ENCODE peak calls at places on chromosome 19, in nine cellular contexts. O is CD4-positive, alpha-beta memory T cell; T is cardiac muscle cell; D is uterus; I is CD8-positive, alpha-beta memory T cell; W is testis; H is endothelial cell of umbilical vein; X is fibroblast of villous mesenchyme; Z is colonic mucosa. C is an unnamed sample.

GRCh38 chr19:7869453-7869909 is 4.7 kb downstream of the PRR36 start:
- DNase-seq in T (peak), H (peak), W (peak), Z (peak), O (peak), D (peak), X (peak), I (peak), C (no peak)

GRCh38 chr19:12786149-12786870 is 5.0 kb upstream of the JUNB start:
- DNase-seq in D (no peak), Z (peak), H (no peak), T (no peak), O (no peak), W (peak), I (no peak), X (no peak), C (no peak)

GRCh38 chr19:30666301-30666803 is 294.2 kb downstream of the ZNF536 start:
- DNase-seq in I (no peak), Z (peak), X (peak), D (peak), W (peak), T (peak), O (peak), H (peak), C (no peak)

GRCh38 chr19:28878862-28879566 is 333.9 kb downstream of the UQCRFS1 start:
- DNase-seq in O (peak), D (peak), H (peak), X (peak), Z (peak), W (peak), I (peak), T (peak), C (peak)

GRCh38 chr19:33887891-33888290 is 91.2 kb downstream of the KCTD15 start:
- DNase-seq in D (no peak), T (no peak), W (no peak), Z (no peak), H (no peak), X (no peak), I (no peak), O (no peak), C (no peak)

GRCh38 chr19:16133818-16134217 is 9.7 kb upstream of the HSH2D start:
- DNase-seq in W (no peak), O (no peak), X (no peak), Z (no peak), I (no peak), T (no peak), D (no peak), H (no peak), C (no peak)

GRCh38 chr19:15304140-15304705 is 28.1 kb downstream of the BRD4 start:
- DNase-seq in D (no peak), H (no peak), O (no peak), I (no peak), X (peak), Z (no peak), W (no peak), T (no peak), C (no peak)

GRCh38 chr19:890831-891230 is 2.2 kb downstream of the MED16 start:
- DNase-seq in D (no peak), X (no peak), T (no peak), I (no peak), H (no peak), O (no peak), W (no peak), Z (no peak), C (no peak)

GRCh38 chr19:16660763-16661479 is at the start of gene TMEM38A:
- DNase-seq in O (peak), H (no peak), Z (peak), D (peak), X (no peak), I (peak), T (peak), W (peak), C (no peak)

GRCh38 chr19:5671600-5671999 is 8.7 kb downstream of the MICOS13 start:
- DNase-seq in T (no peak), H (no peak), W (no peak), D (no peak), Z (no peak), O (no peak), X (no peak), I (no peak), C (no peak)

GRCh38 chr19:41711376-41712261 is 3.2 kb downstream of the CEACAM5 start:
- DNase-seq in I (no peak), Z (peak), X (no peak), O (no peak), D (no peak), T (no peak), H (no peak), W (no peak), C (no peak)

GRCh38 chr19:55305491-55305890 is 19.6 kb downstream of the TMEM150B start:
- DNase-seq in Z (peak), I (peak), D (peak), W (peak), H (peak), O (peak), T (peak), X (peak), C (peak)

GRCh38 chr19:55062735-55063491 is at the start of gene RDH13:
- DNase-seq in H (peak), I (peak), T (peak), D (peak), Z (peak), O (peak), X (peak), W (peak), C (peak)

GRCh38 chr19:30807263-30807662 is 435.1 kb downstream of the ZNF536 start:
- DNase-seq in H (no peak), Z (no peak), O (no peak), W (no peak), D (no peak), I (no peak), T (no peak), X (no peak), C (no peak)

GRCh38 chr19:33804021-33804799 is 7.5 kb downstream of the KCTD15 start:
- DNase-seq in I (no peak), W (peak), D (peak), O (no peak), T (peak), X (peak), H (no peak), Z (peak), C (no peak)

GRCh38 chr19:5397804-5398692 is 57.2 kb upstream of the ZNRF4 start:
- DNase-seq in D (no peak), H (no peak), O (no peak), Z (no peak), W (no peak), T (peak), I (no peak), X (no peak), C (no peak)

GRCh38 chr19:3057275-3057714 is 5.0 kb downstream of the TLE5 start:
- DNase-seq in I (no peak), O (no peak), H (no peak), X (no peak), Z (peak), D (peak), W (peak), T (peak), C (no peak)

GRCh38 chr19:55373993-55374757 is 2.5 kb upstream of the TMEM190 start:
- DNase-seq in W (no peak), H (no peak), D (no peak), T (peak), Z (no peak), I (no peak), X (peak), O (no peak), C (no peak)

GRCh38 chr19:40530091-40530901 is 46.4 kb upstream of the SHKBP1 start:
- DNase-seq in W (peak), Z (peak), H (no peak), O (no peak), T (no peak), D (no peak), X (no peak), I (no peak), C (no peak)

GRCh38 chr19:38430931-38431330 is 2.6 kb upstream of the RYR1 start:
- DNase-seq in O (no peak), H (no peak), D (no peak), Z (no peak), T (no peak), I (no peak), W (no peak), X (no peak), C (no peak)

GRCh38 chr19:38551450-38551813 is 66.3 kb downstream of the MAP4K1 start:
- DNase-seq in O (no peak), D (no peak), X (no peak), H (no peak), I (no peak), Z (no peak), T (no peak), W (no peak), C (no peak)

GRCh38 chr19:42528354-42529247 is at the start of gene CEACAM1:
- DNase-seq in H (peak), T (peak), Z (peak), W (peak), D (peak), O (peak), X (peak), I (peak), C (peak)

GRCh38 chr19:37963190-37963947 is 56.4 kb downstream of the SIPA1L3 start:
- DNase-seq in T (peak), X (peak), I (no peak), D (no peak), O (no peak), W (no peak), Z (no peak), H (peak), C (no peak)

GRCh38 chr19:45682117-45682516 is 9.6 kb downstream of the SNRPD2 start:
- DNase-seq in H (no peak), Z (no peak), T (no peak), X (no peak), O (no peak), W (no peak), D (no peak), I (no peak), C (no peak)

GRCh38 chr19:45681391-45682015 is 10.2 kb downstream of the SNRPD2 start:
- DNase-seq in Z (peak), H (peak), W (peak), T (peak), I (peak), O (peak), D (peak), X (peak), C (peak)

GRCh38 chr19:45682908-45683307 is 8.8 kb downstream of the SNRPD2 start:
- DNase-seq in X (no peak), D (no peak), W (no peak), I (no peak), T (no peak), Z (no peak), O (no peak), H (no peak), C (no peak)

GRCh38 chr19:45676851-45677263 is 8.8 kb downstream of the GIPR start:
- DNase-seq in H (no peak), Z (peak), W (no peak), X (no peak), D (no peak), I (peak), O (peak), T (no peak), C (no peak)

GRCh38 chr19:45677351-45678230 is 9.6 kb downstream of the GIPR start:
- DNase-seq in O (peak), D (peak), I (peak), H (peak), W (peak), X (peak), Z (peak), T (peak), C (no peak)
- H3K4me3 ChIP-seq in O (no peak), D (no peak), I (peak), H (peak), W (peak), X (peak), Z (peak), T (peak), C (no peak)

GRCh38 chr19:10010247-10010691 is at the start of gene COL5A3:
- DNase-seq in T (peak), Z (peak), I (no peak), H (no peak), O (no peak), X (peak), W (peak), D (peak), C (no peak)

GRCh38 chr19:10007811-10008211 is 2.5 kb downstream of the COL5A3 start:
- DNase-seq in O (no peak), Z (no peak), I (no peak), H (no peak), W (peak), X (peak), T (peak), D (peak), C (no peak)

GRCh38 chr19:10009269-10009665 is 1.0 kb downstream of the COL5A3 start:
- DNase-seq in W (peak), T (peak), X (peak), Z (peak), I (peak), O (peak), H (peak), D (peak), C (no peak)

GRCh38 chr19:10010939-10011338 is 635 bp upstream of the COL5A3 start:
- DNase-seq in H (no peak), D (no peak), X (no peak), T (no peak), W (no peak), I (no peak), O (no peak), Z (no peak), C (no peak)

GRCh38 chr19:10009714-10010224 is 535 bp downstream of the COL5A3 start:
- DNase-seq in D (no peak), H (no peak), Z (no peak), T (no peak), I (no peak), O (no peak), X (peak), W (no peak), C (no peak)
- H3K4me3 ChIP-seq in D (peak), H (no peak), Z (peak), T (no peak), I (no peak), O (no peak), X (peak), W (peak), C (no peak)

GRCh38 chr19:10830941-10831779 is 4.9 kb downstream of the TMED1 start:
- DNase-seq in Z (no peak), H (no peak), I (no peak), D (no peak), X (no peak), W (no peak), T (no peak), O (no peak), C (no peak)

GRCh38 chr19:10832659-10833296 is 3.2 kb downstream of the TMED1 start:
- DNase-seq in X (no peak), H (no peak), I (no peak), O (no peak), W (no peak), D (no peak), Z (no peak), T (no peak), C (no peak)

GRCh38 chr19:10829967-10830366 is 6.0 kb downstream of the TMED1 start:
- DNase-seq in T (no peak), W (no peak), I (no peak), X (no peak), D (no peak), O (no peak), Z (no peak), H (no peak), C (no peak)

GRCh38 chr19:10830370-10830769 is 5.6 kb downstream of the TMED1 start:
- DNase-seq in O (no peak), T (no peak), Z (no peak), W (no peak), I (no peak), H (no peak), D (no peak), X (no peak), C (no peak)

DNA sequence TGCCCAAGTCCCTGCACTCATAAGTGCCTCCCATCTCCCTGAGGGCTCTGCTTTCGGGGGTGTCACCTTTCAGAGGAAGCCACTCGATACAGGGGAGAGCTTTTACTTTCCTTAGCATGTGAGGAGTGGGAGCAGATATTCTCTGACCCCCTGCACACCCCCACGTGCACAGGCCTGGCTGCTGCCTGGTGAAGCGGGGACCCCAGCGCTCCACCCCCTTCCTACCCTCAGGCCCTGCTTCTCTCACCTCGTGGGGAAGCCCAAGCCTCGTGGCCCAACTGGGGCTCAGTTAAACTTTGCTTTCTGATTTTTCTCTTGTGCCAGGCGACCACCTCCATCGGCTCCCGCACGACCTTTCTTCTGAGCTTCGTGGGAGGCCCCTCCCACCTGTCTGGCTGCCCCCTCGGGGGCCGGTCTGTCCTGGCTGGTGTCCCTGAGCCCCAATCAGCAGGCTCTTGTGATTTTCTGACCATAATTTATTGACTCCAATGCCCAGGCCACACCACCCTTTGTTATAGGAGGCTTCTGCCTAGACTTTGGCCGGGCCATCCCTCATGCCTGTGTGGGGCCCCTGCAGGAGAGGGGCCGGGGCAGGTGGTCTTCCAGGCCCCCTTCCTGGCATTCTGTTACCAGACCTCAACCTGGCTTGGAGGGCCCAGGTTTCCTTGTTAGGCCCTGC is 3.9 kb downstream of the TMED1 start:
- DNase-seq in H (no peak), X (no peak), T (no peak), D (no peak), O (no peak), W (no peak), I (no peak), Z (no peak), C (no peak)
- H3K4me3 ChIP-seq in H (no peak), X (no peak), T (no peak), D (no peak), O (no peak), W (no peak), I (no peak), Z (no peak), C (no peak)

DNA sequence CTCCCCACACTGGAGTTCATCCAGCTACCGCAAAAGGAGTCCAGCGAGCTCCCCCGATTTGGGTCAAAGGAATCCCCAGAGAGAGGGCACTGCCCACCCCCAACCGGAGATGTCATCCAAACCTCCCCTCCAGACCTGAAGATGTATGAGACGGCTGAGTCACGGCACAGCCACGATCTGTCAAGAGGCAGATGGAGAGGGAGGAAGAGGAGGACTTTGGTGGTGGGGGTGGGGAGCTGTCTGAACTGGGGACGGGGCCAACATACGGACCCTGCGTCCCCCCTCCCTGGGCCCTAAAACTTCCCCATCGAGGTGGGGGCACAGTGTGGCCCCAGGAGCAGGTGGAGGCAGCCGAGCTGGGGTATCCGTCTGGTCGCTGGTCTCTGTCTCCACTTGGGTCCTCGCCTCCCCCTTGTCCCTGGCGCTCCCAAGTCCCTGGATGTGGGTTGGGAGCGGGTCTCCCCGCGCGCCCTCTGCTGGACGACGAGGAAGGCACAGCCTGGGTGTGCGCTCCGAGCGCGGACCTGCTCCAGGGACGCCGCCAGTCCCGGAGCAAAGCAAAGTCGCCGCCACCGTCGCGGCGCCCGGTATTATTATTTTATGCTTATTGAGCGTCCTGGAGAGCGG is 3.8 kb downstream of the PDE4A start:
- DNase-seq in I (peak), T (peak), X (peak), O (peak), D (peak), H (peak), W (peak), Z (peak), C (no peak)
- H3K4me3 ChIP-seq in I (peak), T (peak), X (peak), O (no peak), D (no peak), H (no peak), W (peak), Z (peak), C (peak)

DNA sequence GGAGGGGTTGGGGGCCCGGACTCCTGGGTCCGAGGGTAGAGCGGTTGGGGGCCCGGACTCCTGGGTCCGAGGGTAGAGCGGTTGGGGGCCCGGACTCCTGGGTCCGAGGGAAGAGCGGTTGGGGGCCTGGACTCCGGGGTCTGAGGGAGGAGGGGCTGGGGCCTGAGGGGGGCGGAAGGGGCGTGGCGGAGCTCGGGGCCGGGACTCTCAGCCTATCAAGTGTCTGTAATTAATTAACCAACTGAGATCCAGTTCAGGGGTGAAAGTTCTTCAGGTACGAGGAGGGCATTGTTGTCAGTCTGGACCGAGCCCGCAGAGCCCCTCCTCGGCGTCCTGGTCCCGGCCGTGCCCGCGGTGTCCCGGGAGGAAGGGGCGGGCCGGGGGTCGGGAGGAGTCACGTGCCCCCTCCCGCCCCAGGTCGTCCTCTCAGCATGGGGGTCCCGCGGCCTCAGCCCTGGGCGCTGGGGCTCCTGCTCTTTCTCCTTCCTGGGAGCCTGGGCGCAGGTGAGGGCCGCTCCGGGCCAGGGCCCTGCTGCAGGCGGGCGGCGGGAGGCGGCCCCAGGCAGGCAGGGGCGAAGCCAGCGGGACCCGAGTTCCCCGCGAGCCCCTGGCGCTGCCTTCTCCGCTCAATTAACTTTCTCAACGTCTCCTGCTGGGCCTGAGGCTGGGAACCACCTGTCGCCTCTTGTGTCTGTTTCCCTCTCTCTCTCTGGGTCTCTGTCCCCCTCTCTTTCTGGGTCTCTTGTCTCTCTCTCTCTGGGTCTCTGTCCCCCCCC is 697 bp downstream of the FCGRT start:
- DNase-seq in X (no peak), Z (peak), W (peak), O (no peak), H (peak), T (no peak), I (peak), D (peak), C (no peak)
- H3K4me3 ChIP-seq in X (peak), Z (peak), W (peak), O (peak), H (peak), T (peak), I (peak), D (peak), C (peak)